ENCODE peak calls at places on chromosome 5, in four cellular contexts. G, X, V and Z are unnamed samples. For H3K27me3, the result is how much of the 10 kb centered on the place peaks cover.

GRCh38 chr5:177429248-177430045 is 3.0 kb downstream of the GRK6 start:
- DNase-seq in G (peak), X (no peak), V (peak), Z (no peak)

GRCh38 chr5:12323637-12324229 is 419.5 kb upstream of the CTNND2 start:
- DNase-seq in G (no peak), X (no peak), V (no peak), Z (no peak)

GRCh38 chr5:83209963-83210362 is 132.6 kb downstream of the XRCC4 start:
- DNase-seq in G (no peak), X (no peak), V (no peak), Z (no peak)

GRCh38 chr5:127298036-127298429 is 7.4 kb downstream of the MEGF10 start:
- DNase-seq in G (no peak), X (no peak), V (no peak), Z (no peak)

GRCh38 chr5:93580387-93581100 is 475 bp downstream of the NR2F1-AS1 start:
- DNase-seq in G (no peak), X (no peak), V (no peak), Z (no peak)

GRCh38 chr5:73499187-73499586 is 945 bp downstream of the BTF3 start:
- DNase-seq in G (no peak), X (no peak), V (no peak), Z (no peak)

GRCh38 chr5:175521313-175521833 is 43.0 kb downstream of the SFXN1 start:
- DNase-seq in G (no peak), X (no peak), V (no peak), Z (no peak)

GRCh38 chr5:157269165-157269671 is 3.3 kb downstream of the CYFIP2 start:
- DNase-seq in G (no peak), X (no peak), V (no peak), Z (no peak)

GRCh38 chr5:77896338-77896737 is 120.2 kb upstream of the TBCA start:
- DNase-seq in G (no peak), X (no peak), V (no peak), Z (no peak)

GRCh38 chr5:154755361-154756202 is at the start of gene LARP1:
- DNase-seq in G (no peak), X (no peak), V (peak), Z (no peak)

GRCh38 chr5:13994606-13995336 is 50.3 kb upstream of the DNAH5 start:
- DNase-seq in G (no peak), X (no peak), V (no peak), Z (no peak)

GRCh38 chr5:116675628-116675910 is 100.9 kb upstream of the SEMA6A start:
- DNase-seq in G (no peak), X (no peak), V (no peak), Z (no peak)

GRCh38 chr5:176388003-176388340 is 426 bp downstream of the NOP16 start:
- DNase-seq in G (no peak), X (no peak), V (no peak), Z (no peak)

GRCh38 chr5:112163435-112163834 is 255.6 kb downstream of the EPB41L4A start:
- DNase-seq in G (no peak), X (no peak), V (no peak), Z (no peak)

GRCh38 chr5:93611900-93612898 is 29.2 kb downstream of the NR2F1 start:
- DNase-seq in G (no peak), X (no peak), V (peak), Z (no peak)

GRCh38 chr5:111530298-111530740 is 18.0 kb upstream of the STARD4 start:
- DNase-seq in G (peak), X (peak), V (peak), Z (peak)

GRCh38 chr5:158212237-158212636 is 353.3 kb upstream of the CLINT1 start:
- DNase-seq in G (no peak), X (no peak), V (no peak), Z (no peak)

GRCh38 chr5:105872569-105873270 is 1798.0 kb downstream of the EFNA5 start:
- DNase-seq in G (no peak), X (no peak), V (no peak), Z (no peak)

GRCh38 chr5:22889714-22890113 is 36.6 kb upstream of the CDH12 start:
- DNase-seq in G (no peak), X (no peak), V (no peak), Z (no peak)
- TF ChIP-seq CTCF in G (no peak), X (no peak), V (no peak), Z (no peak)

DNA sequence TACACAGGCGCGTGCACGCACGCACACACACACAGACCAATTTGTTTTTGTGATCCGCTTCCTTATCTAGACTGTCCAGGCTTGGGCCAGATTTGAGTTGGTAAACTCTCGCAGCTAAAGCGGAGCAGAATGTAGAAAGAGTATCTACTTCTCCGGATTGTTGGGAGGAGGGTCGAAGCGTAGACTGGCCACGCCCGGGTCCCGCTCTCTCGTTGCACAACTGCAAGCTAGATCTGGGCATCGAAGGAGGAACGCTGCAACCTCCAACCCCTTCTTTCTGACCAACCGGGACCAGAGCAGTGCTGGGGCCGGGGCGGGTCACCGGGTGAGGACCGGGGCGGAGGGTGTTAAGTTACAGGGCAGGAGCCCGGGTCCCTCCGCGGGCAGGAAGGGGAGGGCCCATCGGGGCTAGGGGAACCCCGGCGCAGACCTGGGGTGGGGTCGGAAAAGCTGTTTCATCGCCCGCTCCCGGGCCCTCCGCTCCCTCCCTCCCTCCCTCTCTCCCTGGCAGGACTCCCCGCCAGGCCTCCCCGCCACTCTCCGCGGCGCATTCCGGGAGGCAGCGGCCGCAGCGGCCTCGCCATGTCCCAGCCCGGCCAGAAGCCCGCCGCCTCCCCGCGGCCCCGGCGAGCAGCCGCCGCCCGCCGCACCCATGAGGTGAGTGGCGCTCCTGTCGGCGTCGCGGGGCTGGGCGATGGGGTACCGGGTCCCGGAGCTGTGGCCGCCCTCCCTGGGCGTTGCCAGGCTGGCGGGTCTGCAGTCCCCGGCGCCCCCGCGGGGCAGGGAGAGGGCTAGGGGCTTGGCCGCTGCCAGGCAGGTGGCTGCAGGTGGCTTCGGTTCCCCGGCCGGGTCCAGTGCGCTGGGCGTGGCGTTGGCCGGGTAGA is at the start of gene CAST:
- DNase-seq in G (peak), X (peak), V (peak), Z (peak)
- TF ChIP-seq POLR2A in G (peak), X (peak), V (peak), Z (peak)

GRCh38 chr5:131005963-131006684 is 158.9 kb downstream of the HINT1 start:
- DNase-seq in G (no peak), X (no peak), V (no peak), Z (no peak)
- H3K27me3 ChIP-seq in G (under half), X (under half), V (under half), Z (under half)

GRCh38 chr5:32474201-32474854 is 29.8 kb upstream of the ZFR start:
- DNase-seq in G (no peak), X (no peak), V (no peak), Z (no peak)

GRCh38 chr5:32476891-32477290 is 32.4 kb upstream of the ZFR start:
- DNase-seq in G (no peak), X (no peak), V (no peak), Z (no peak)

GRCh38 chr5:32473072-32473471 is 28.5 kb upstream of the ZFR start:
- DNase-seq in G (no peak), X (no peak), V (no peak), Z (no peak)

GRCh38 chr5:32475338-32476097 is 31.0 kb upstream of the ZFR start:
- DNase-seq in G (no peak), X (no peak), V (no peak), Z (no peak)

DNA sequence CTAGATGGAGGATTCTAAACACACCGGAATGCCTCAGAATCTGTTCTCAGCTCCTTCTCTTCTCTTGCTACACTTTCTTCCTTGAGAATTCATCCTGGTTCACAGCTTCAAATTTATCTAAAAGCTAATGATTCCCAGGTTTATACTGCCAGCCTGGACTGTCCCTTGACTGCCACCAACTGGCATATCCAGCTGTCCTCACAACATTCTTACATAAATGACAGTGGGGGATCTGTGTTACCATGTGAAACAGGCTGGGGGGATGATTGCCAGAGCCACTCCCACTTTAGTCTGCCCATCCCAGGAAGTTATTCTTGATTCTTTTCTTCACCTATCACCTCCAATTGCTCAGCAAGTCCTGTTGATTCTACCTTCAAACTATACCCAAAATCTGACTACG is 27.2 kb upstream of the ZFR start:
- DNase-seq in G (no peak), X (no peak), V (no peak), Z (no peak)
- TF ChIP-seq CTCF in G (no peak), X (no peak), V (no peak), Z (no peak)

DNA sequence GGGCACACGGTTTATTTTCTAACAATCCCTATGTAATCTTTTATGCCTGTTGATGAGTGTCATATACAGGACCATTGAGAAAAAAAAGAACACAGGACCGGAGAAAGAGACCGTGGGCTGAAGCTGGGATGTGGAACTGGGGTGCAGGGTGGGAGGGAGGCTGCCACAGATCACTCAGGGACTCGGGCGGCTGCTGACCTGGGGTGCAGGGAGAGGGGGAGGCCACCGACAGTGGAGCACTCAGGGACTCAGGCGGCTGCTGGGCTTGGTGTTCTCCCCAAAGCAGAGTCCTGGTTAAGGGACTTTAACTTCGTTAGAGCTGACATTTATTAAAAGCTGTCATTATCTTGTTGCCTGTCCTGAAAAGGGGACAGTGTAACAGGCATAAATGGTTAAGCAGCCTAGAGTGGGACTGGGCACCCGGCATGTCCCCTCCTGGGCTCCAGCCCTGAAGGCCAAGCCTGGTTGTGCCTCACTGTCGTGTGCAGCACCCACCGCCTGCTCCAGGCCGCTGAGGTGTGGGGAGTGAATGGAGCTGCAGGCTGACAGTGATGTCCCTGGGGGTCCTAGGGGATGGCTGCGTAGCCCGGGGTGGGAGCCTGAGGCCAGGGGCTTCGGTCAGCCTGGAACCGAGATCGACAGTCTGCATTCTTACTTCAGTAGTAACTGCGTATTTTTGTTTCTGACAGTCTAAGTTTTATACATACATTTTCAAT is 14.0 kb downstream of the NDUFS6 start:
- DNase-seq in G (no peak), X (peak), V (peak), Z (no peak)
- TF ChIP-seq POLR2A in G (no peak), X (no peak), V (no peak), Z (no peak)

GRCh38 chr5:1876708-1877433 is 5.9 kb downstream of the IRX4 start:
- DNase-seq in G (no peak), X (no peak), V (no peak), Z (no peak)
- H3K27me3 ChIP-seq in G (half or more), X (half or more), V (half or more), Z (under half)

DNA sequence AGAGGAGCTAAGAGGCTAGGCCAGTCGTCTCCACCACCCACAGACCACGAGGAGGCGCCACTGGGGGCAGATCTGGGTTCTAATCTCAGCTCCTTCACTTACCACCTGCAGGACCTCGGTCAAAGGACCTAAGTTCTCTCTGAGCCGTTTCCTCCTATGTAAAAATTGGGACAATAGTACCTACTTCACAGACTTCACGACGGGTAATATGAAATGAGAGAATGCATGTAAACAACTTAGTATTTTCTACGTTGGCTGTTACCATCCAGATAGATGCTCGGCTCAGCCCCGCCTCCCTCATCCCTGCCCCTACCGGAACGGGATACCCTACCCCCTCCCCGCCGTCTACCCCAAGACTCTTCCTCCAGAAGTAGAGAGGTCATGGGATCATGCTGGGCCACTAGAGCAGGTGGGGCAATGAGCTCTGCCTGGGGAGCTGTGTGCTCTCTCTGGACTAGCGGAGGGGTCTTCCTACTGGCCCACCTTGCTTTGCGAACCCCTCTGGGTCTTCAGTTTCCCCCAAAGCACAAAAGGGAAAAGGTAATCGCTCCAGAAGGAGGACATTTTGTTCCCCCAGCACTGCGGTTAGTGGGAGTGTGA is 541 bp downstream of the GNPDA1 start:
- DNase-seq in G (peak), X (no peak), V (peak), Z (no peak)
- TF ChIP-seq CTCF in G (peak), X (no peak), V (no peak), Z (no peak)

GRCh38 chr5:86890375-86890774 is 272.6 kb downstream of the COX7C start:
- DNase-seq in G (no peak), X (no peak), V (no peak), Z (no peak)

GRCh38 chr5:86896916-86897315 is 279.2 kb downstream of the COX7C start:
- DNase-seq in G (no peak), X (no peak), V (no peak), Z (no peak)

DNA sequence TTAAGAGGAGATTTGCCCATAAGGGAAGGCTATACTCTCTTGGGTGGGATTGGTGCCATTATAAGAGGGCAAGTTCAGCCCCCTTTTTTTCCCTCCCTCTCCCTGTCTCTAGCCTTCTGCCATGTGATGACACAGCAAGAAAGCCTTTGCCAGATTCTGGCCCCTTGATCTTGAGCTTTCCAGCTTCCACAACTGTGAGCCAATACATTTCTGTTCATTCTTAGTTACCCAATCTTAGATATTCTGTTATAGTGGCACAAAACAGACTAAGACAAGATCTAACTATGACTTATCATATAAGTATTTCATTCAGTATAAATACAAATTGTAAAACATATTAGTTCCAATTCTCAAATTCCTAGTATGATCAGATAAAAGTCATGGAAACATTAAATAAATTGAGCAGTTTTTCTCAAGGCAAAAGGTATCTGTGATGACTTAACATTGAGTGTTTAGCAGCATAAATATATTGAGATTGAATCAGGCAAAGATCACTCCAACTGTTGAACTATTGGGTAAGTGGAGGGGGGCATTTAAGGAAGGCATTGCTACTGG is 276.3 kb downstream of the COX7C start:
- DNase-seq in G (no peak), X (no peak), V (no peak), Z (no peak)
- TF ChIP-seq POLR2A in G (no peak), X (no peak), V (no peak), Z (no peak)